ENCODE peak calls at places on chromosomes 3 and 15, in four cellular contexts. One of them, this sample, is unnamed.

GRCh38 chr15:50415752-50416404 is 8.3 kb upstream of the USP8 start:
- DNase-seq in HCT116: peak; percentile 23
- DNase-seq in sigmoid colon: no peak
- DNase-seq in H1: no peak
- DNase-seq in this sample: no peak

GRCh38 chr15:80317389-80318169 is 65.6 kb upstream of the CTXND1 start:
- DNase-seq in sigmoid colon: peak; percentile 69
- DNase-seq in H1: no peak
- DNase-seq in HCT116: no peak
- DNase-seq in this sample: peak; percentile 58

GRCh38 chr3:12963869-12964712 is 109.1 kb downstream of the IQSEC1 start:
- DNase-seq in HCT116: no peak
- DNase-seq in H1: no peak
- DNase-seq in sigmoid colon: no peak
- DNase-seq in this sample: peak; percentile 88

GRCh38 chr3:174533286-174533685 is 325.8 kb upstream of the NAALADL2 start:
- DNase-seq in H1: no peak
- DNase-seq in sigmoid colon: no peak
- DNase-seq in HCT116: no peak
- DNase-seq in this sample: no peak

GRCh38 chr3:13301295-13301987 is 118.7 kb downstream of the NUP210 start:
- DNase-seq in sigmoid colon: no peak
- DNase-seq in H1: peak; percentile 74
- DNase-seq in HCT116: peak; percentile 12
- DNase-seq in this sample: peak; percentile 26

GRCh38 chr3:45968706-45969105 is 25.4 kb downstream of the CXCR6 start:
- DNase-seq in H1: no peak
- DNase-seq in HCT116: no peak
- DNase-seq in sigmoid colon: no peak
- DNase-seq in this sample: no peak

GRCh38 chr15:91055548-91056331 is 33.3 kb upstream of the VPS33B start:
- DNase-seq in H1: peak; percentile 49
- DNase-seq in HCT116: peak; percentile 75
- DNase-seq in sigmoid colon: peak; percentile 72
- DNase-seq in this sample: peak; percentile 76

GRCh38 chr15:81343371-81343770 is 19.4 kb upstream of the STARD5 start:
- DNase-seq in H1: no peak
- DNase-seq in HCT116: no peak
- DNase-seq in sigmoid colon: no peak
- DNase-seq in this sample: no peak

GRCh38 chr15:58559904-58560588 is 128.3 kb downstream of the LIPC start:
- DNase-seq in H1: no peak
- DNase-seq in HCT116: no peak
- DNase-seq in sigmoid colon: no peak
- DNase-seq in this sample: no peak

GRCh38 chr3:32177702-32178198 is 60.7 kb upstream of the CMTM8 start:
- DNase-seq in H1: no peak
- DNase-seq in HCT116: peak; percentile 90
- DNase-seq in sigmoid colon: no peak
- DNase-seq in this sample: peak; percentile 91

DNA sequence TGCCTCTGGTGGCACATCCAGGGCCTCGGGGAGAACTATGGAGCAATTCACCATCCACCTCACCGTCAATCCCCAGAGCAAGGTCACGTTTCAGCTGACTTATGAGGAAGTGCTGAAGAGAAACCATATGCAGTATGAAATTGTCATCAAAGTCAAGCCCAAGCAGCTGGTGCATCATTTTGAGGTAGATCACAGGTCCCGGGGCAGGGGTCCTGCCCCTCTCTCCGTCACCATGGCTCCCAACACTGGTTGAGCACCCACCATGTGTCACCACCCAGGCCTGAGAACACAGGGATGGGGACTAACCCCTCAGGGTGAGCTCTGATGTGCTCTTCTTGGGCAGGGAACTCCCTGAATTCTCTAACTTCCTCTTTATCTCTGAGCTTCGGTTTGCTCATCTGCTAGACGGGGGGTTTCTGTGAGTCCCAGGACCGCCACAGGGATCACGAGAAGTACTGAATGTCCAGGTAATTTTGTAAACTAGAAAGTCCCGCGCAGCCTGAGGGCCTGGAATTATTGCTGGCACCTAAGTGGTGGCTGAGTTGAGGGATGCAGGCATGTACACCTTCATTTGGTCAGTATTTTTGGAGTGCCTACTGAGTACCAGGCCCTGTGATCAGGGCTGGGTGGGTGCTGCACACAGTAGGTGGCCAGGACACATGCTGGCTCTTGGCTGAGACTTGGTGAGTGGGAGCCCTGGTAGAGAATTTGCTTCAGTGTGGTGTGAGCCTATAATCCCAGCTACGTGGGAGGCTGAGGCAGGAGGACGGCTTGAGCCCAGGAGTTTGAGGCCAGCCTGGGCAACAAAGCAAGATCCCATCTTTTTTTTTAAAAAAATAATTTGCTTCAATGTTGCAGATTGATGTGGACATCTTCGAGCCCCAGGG is 2.3 kb downstream of the ITIH1 start:
- DNase-seq in H1: no peak
- DNase-seq in HCT116: no peak
- DNase-seq in sigmoid colon: peak; percentile 53
- DNase-seq in this sample: no peak
- TF ChIP-seq POLR2A in H1: no peak
- TF ChIP-seq POLR2A in HCT116: no peak
- TF ChIP-seq POLR2A in sigmoid colon: no peak
- TF ChIP-seq POLR2A in this sample: no peak

GRCh38 chr3:193243571-193243970 is 2.5 kb downstream of the PLAAT1 start:
- DNase-seq in HCT116: no peak
- DNase-seq in H1: no peak
- DNase-seq in sigmoid colon: no peak
- DNase-seq in this sample: no peak

GRCh38 chr3:193236990-193237389 is 4.0 kb upstream of the PLAAT1 start:
- DNase-seq in HCT116: no peak
- DNase-seq in sigmoid colon: no peak
- DNase-seq in H1: no peak
- DNase-seq in this sample: no peak

GRCh38 chr3:193240850-193241706 is at the start of gene PLAAT1:
- DNase-seq in sigmoid colon: peak; percentile 74
- DNase-seq in H1: peak; percentile 38
- DNase-seq in HCT116: no peak
- DNase-seq in this sample: peak; percentile 79

GRCh38 chr3:193240436-193240849 is 579 bp upstream of the PLAAT1 start:
- DNase-seq in H1: no peak
- DNase-seq in HCT116: no peak
- DNase-seq in sigmoid colon: no peak
- DNase-seq in this sample: peak; percentile 20
- H3K27ac ChIP-seq in H1: no peak overlapping the region
- H3K27ac ChIP-seq in HCT116: no peak overlapping the region
- H3K27ac ChIP-seq in sigmoid colon: peak overlapping the region; percentile 72
- H3K27ac ChIP-seq in this sample: no peak overlapping the region

GRCh38 chr3:50562866-50563265 is 4.7 kb downstream of the C3orf18 start:
- DNase-seq in sigmoid colon: no peak
- DNase-seq in H1: no peak
- DNase-seq in HCT116: no peak
- DNase-seq in this sample: no peak

GRCh38 chr3:50557106-50557505 is 10.4 kb downstream of the C3orf18 start:
- DNase-seq in sigmoid colon: no peak
- DNase-seq in H1: no peak
- DNase-seq in HCT116: no peak
- DNase-seq in this sample: no peak

GRCh38 chr3:50564321-50564720 is 3.2 kb downstream of the C3orf18 start:
- DNase-seq in H1: no peak
- DNase-seq in sigmoid colon: no peak
- DNase-seq in HCT116: no peak
- DNase-seq in this sample: no peak

GRCh38 chr3:50563867-50564266 is 3.7 kb downstream of the C3orf18 start:
- DNase-seq in HCT116: no peak
- DNase-seq in H1: no peak
- DNase-seq in sigmoid colon: no peak
- DNase-seq in this sample: no peak

GRCh38 chr3:50559702-50560101 is 7.8 kb downstream of the C3orf18 start:
- DNase-seq in HCT116: no peak
- DNase-seq in sigmoid colon: no peak
- DNase-seq in H1: no peak
- DNase-seq in this sample: no peak
- TF ChIP-seq POLR2A in HCT116: no peak
- TF ChIP-seq POLR2A in sigmoid colon: no peak
- TF ChIP-seq POLR2A in H1: no peak
- TF ChIP-seq POLR2A in this sample: no peak

GRCh38 chr3:177135841-177136492 is 61.3 kb downstream of the TBL1XR1 start:
- DNase-seq in HCT116: no peak
- DNase-seq in H1: no peak
- DNase-seq in sigmoid colon: no peak
- DNase-seq in this sample: no peak
- H3K27ac ChIP-seq in HCT116: no peak overlapping the region
- H3K27ac ChIP-seq in H1: no peak overlapping the region
- H3K27ac ChIP-seq in sigmoid colon: no peak overlapping the region
- H3K27ac ChIP-seq in this sample: no peak overlapping the region

DNA sequence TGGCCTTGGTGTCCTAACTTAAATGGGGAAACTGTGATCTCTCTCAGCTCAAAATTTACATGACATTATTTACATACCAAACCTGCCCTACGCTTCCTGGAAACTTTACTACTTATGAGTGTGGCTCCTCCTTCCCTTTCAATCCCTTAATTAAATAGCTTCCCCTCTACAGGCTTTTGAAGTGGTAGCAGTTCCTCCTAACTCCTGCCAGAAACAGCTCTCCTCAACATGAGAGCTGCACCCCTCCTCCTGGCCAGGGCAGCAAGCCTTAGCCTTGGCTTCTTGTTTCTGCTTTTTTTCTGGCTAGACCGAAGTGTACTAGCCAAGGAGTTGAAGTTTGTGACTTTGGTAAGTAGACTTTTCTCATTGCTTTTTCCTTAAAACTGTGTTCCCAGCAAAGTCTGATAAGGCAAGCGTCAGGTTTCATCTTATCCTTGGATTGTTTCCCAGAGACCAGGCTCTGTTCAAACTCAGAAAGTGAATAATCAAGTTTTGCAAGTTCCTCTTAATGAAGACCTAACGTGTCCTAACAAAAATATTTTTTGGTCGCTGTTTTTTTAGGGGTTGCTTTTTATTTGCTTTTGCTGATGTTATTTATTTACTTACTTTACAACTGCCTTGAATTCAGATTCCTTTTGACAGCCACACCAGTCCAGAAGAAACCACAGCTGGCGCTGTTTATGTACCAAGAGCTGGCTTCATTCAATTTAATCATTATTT is at the start of gene ACP3:
- DNase-seq in sigmoid colon: no peak
- DNase-seq in H1: no peak
- DNase-seq in HCT116: peak; percentile 43
- DNase-seq in this sample: peak; percentile 63
- TF ChIP-seq POLR2A in sigmoid colon: no peak
- TF ChIP-seq POLR2A in H1: no peak
- TF ChIP-seq POLR2A in HCT116: no peak
- TF ChIP-seq POLR2A in this sample: peak; percentile 40

GRCh38 chr3:101219842-101220560 is 100.4 kb downstream of the IMPG2 start:
- DNase-seq in H1: no peak
- DNase-seq in HCT116: no peak
- DNase-seq in sigmoid colon: no peak
- DNase-seq in this sample: no peak

GRCh38 chr3:101223016-101223415 is 97.4 kb downstream of the IMPG2 start:
- DNase-seq in HCT116: no peak
- DNase-seq in sigmoid colon: no peak
- DNase-seq in H1: no peak
- DNase-seq in this sample: no peak

GRCh38 chr3:101212740-101213139 is 107.6 kb downstream of the IMPG2 start:
- DNase-seq in H1: no peak
- DNase-seq in sigmoid colon: no peak
- DNase-seq in HCT116: no peak
- DNase-seq in this sample: no peak

GRCh38 chr3:101216710-101217457 is 103.5 kb downstream of the IMPG2 start:
- DNase-seq in sigmoid colon: peak; percentile 85
- DNase-seq in H1: no peak
- DNase-seq in HCT116: no peak
- DNase-seq in this sample: no peak

GRCh38 chr3:101217458-101217849 is 102.9 kb downstream of the IMPG2 start:
- DNase-seq in HCT116: no peak
- DNase-seq in sigmoid colon: no peak
- DNase-seq in H1: no peak
- DNase-seq in this sample: no peak
- H3K27ac ChIP-seq in HCT116: no peak overlapping the region
- H3K27ac ChIP-seq in sigmoid colon: no peak overlapping the region
- H3K27ac ChIP-seq in H1: no peak overlapping the region
- H3K27ac ChIP-seq in this sample: no peak overlapping the region

GRCh38 chr3:99542771-99543518 is 95.4 kb upstream of the COL8A1 start:
- DNase-seq in H1: no peak
- DNase-seq in sigmoid colon: no peak
- DNase-seq in HCT116: no peak
- DNase-seq in this sample: no peak
- TF ChIP-seq POLR2A in H1: no peak
- TF ChIP-seq POLR2A in sigmoid colon: no peak
- TF ChIP-seq POLR2A in HCT116: no peak
- TF ChIP-seq POLR2A in this sample: no peak